ENCODE peak calls at places on chromosomes 1 and 21, in five cellular contexts. N is right atrium auricular region, A is AG04450, M is MM.1S, D is suprapubic skin. T is an unnamed sample.

GRCh38 chr1:192654120-192654519 is 18.2 kb downstream of the RGS13 start:
- DNase-seq in D (no peak), M (no peak), N (no peak), A (no peak), T (no peak)

GRCh38 chr1:208455821-208456220 is 211.6 kb upstream of the PLXNA2 start:
- DNase-seq in M (no peak), D (no peak), N (no peak), A (no peak), T (peak; percentile 3)

GRCh38 chr21:45289655-45290515 is 2.2 kb upstream of the POFUT2 start:
- DNase-seq in D (peak; percentile 40), A (no peak), N (peak; percentile 50), M (no peak), T (peak; percentile 38)

GRCh38 chr1:88946845-88947244 is 45.6 kb downstream of the KYAT3 start:
- DNase-seq in M (no peak), D (no peak), N (no peak), A (peak; percentile 4), T (peak; percentile 62)

GRCh38 chr21:42538479-42539275 is 25.0 kb downstream of the SLC37A1 start:
- DNase-seq in M (no peak), D (peak; percentile 20), A (no peak), N (no peak), T (no peak)

GRCh38 chr1:112284796-112285195 is 111.2 kb upstream of the CTTNBP2NL start:
- DNase-seq in D (no peak), M (no peak), A (no peak), N (no peak), T (no peak)

GRCh38 chr1:247293047-247293446 is 37.2 kb downstream of the VN1R5 start:
- DNase-seq in D (no peak), N (no peak), A (peak; percentile 18), M (no peak), T (no peak)

GRCh38 chr1:152458384-152459185 is 44.5 kb upstream of the CRNN start:
- DNase-seq in D (peak; percentile 82), A (peak; percentile 23), M (peak; percentile 91), N (peak; percentile 90), T (peak; percentile 76)

GRCh38 chr1:6614019-6614952 is 755 bp downstream of the PHF13 start:
- DNase-seq in A (no peak), N (no peak), D (peak; percentile 89), M (peak; percentile 22), T (no peak)

GRCh38 chr1:50921029-50921428 is 39.0 kb downstream of the FAF1 start:
- DNase-seq in D (no peak), M (no peak), A (no peak), N (no peak), T (no peak)

GRCh38 chr1:212161231-212161781 is 123.9 kb upstream of the PPP2R5A start:
- DNase-seq in N (no peak), A (peak; percentile 29), M (no peak), D (no peak), T (peak; percentile 83)

GRCh38 chr1:183227382-183227781 is 41.3 kb downstream of the LAMC2 start:
- DNase-seq in M (no peak), D (no peak), N (no peak), A (no peak), T (no peak)

GRCh38 chr1:183226361-183226760 is 40.3 kb downstream of the LAMC2 start:
- DNase-seq in D (no peak), A (no peak), M (no peak), N (no peak), T (no peak)

GRCh38 chr1:183228650-183229220 is 42.7 kb downstream of the LAMC2 start:
- DNase-seq in A (no peak), N (peak; percentile 23), M (no peak), D (no peak), T (no peak)

GRCh38 chr1:183226963-183227362 is 40.9 kb downstream of the LAMC2 start:
- DNase-seq in A (no peak), D (no peak), M (no peak), N (peak; percentile 40), T (no peak)

DNA sequence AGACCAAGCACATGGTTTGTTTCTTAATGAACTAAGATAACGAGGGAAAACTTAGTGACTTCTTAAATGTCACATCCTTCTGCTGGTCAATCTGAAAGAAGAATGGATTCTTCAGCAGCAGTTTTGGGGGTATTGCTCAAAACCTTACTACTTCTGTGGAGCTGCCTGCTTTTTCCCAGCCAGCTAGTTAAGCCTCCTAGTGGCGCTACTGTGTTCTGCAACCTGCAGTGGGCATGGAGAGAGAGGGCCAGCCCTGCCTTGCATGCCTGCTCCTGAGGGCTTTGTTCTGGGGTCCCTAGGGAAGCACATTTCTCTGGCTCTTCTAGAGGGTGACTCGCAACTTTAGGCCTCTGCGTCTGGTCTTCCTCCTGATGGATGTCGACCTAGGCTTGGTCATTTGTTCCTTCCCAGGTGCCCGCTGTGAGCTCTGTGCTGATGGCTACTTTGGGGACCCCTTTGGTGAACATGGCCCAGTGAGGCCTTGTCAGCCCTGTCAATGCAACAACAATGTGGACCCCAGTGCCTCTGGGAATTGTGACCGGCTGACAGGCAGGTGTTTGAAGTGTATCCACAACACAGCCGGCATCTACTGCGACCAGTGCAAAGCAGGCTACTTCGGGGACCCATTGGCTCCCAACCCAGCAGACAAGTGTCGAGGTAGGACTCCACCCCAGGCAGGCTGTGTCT is 42.0 kb downstream of the LAMC2 start:
- DNase-seq in N (peak; percentile 52), A (no peak), M (peak; percentile 58), D (no peak), T (peak; percentile 59)
- TF ChIP-seq CTCF in N (peak; percentile 65), A (peak; percentile 81), M (peak; percentile 95), D (peak; percentile 28), T (peak; percentile 87)

GRCh38 chr1:230011333-230012092 is 55.5 kb upstream of the GALNT2 start:
- DNase-seq in D (no peak), A (no peak), M (no peak), N (no peak), T (peak; percentile 38)
- H3K4me3 ChIP-seq in D (no peak overlapping the region), A (no peak overlapping the region), M (no peak overlapping the region), N (no peak overlapping the region), T (no peak overlapping the region)

DNA sequence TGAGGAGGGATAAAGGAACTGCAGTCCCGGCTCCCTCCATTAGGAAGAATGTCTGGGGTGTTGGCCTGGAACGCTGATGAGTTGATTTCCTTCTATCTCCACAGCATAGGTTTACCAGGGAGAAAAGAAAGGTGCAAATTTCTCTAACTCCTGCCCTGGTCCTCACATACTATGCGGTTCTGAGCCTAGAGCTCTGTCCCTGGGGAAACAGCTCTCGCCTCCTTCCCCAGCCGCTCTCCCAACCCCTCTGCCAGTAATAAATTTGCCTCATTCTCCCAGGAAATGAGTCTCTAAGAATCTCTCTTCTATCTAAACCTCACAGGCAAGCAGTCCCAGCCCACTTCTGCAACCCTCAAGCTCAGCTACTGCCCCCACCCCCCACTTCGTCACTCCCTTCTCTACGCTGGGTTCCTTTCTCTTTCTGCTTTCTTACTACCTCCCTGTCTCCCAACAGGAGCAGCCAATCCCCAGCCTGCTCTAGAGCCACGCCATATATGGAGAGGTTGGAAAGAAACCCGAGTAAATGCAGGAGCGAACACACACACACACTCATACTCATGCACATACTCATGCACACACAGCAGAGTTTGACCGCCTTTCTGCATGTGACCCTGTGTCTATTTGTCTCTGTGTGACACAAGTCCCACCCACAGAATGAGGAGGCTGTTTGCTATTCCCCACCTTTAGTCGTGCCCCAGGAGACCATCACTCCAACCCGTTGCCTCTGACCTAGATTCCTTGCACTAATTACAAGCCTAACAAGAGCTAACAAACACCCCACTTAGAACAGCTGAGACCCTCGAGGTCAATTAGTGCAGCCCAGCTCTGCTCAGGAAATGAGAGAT is 13.4 kb downstream of the PLEKHO1 start:
- DNase-seq in D (peak; percentile 88), N (peak; percentile 94), M (no peak), A (peak; percentile 99), T (peak; percentile 99)
- TF ChIP-seq CTCF in D (no peak), N (no peak), M (no peak), A (no peak), T (no peak)

DNA sequence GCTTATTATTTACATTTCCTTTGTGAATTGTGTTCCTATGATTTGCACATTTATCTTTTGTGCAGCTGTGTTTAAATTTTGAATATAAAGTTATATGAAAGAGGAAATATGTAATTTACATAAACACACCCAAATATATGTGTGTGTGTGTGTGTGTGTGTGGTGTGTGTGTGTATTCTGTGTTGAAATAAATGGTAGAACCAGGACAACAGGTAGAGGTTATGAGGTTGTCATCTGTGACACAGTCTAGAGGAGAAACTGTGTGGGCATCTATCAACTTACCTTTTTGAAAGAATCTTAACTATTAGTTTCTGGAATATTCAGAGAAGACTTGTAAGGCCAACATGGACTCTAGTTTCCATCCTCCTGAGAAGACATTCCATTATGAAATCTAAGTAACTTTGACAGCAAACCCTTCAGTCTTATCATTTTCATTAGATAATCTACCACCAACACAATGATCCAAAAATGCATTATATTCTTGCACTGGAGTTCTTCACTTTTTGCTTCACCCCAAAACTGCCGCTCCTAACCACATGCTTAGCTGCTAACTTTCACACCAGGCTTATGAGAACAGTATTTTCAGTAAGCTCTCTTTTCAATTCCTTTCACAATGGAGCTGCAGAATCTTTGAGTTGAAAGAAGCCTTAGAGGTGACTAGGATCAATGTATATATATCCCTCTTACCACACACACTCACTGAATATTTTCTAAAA is 21.7 kb downstream of the PTPRC start:
- DNase-seq in A (no peak), M (peak; percentile 77), D (no peak), N (no peak), T (no peak)
- H3K4me3 ChIP-seq in A (no peak overlapping the region), M (no peak overlapping the region), D (no peak overlapping the region), N (no peak overlapping the region), T (no peak overlapping the region)

GRCh38 chr1:46413596-46413985 is 19.5 kb downstream of the FAAH start:
- DNase-seq in D (no peak), N (no peak), M (no peak), A (no peak), T (no peak)
- TF ChIP-seq CTCF in D (no peak), N (no peak), M (peak; percentile 25), A (peak; percentile 37), T (peak; percentile 24)

DNA sequence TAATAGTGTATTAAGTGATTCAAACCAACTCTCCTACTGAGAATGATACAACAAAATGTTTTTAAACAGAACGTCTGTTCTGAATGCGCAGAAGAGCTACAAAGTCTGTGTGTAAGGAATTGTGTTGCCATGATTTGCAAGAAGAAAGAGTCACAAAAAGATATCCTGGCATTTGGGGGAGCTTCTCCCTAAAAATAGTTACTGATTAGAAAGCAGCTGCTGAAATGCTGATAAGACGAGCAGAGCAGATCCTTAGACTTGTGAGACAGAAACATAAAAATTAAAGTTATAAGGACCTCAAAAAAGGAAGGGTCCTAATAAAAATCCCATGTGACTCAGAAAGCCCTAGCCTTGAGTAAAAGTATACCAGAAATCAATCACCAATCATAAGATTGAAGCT is 54.9 kb upstream of the CRB1 start:
- DNase-seq in M (no peak), N (no peak), D (no peak), A (no peak), T (no peak)
- H3K4me3 ChIP-seq in M (no peak overlapping the region), N (no peak overlapping the region), D (no peak overlapping the region), A (no peak overlapping the region), T (no peak overlapping the region)

GRCh38 chr1:214823311-214824117 is 220.5 kb downstream of the CENPF start:
- DNase-seq in M (no peak), A (no peak), D (no peak), N (no peak), T (no peak)
- TF ChIP-seq CTCF in M (no peak), A (no peak), D (no peak), N (no peak), T (no peak)

T was measured in fibroblast of mammary gland.